ENCODE peak calls at places on chromosomes 3 and 15, in seven cellular contexts. I is AG09309, M is IMR-90, N is neural progenitor cell, D is RWPE1, W is H9, V is B cell. Y is an unnamed sample.

GRCh38 chr3:36868614-36869436 is 76.0 kb downstream of the TRANK1 start:
- DNase-seq in I (peak), M (peak), N (peak), D (peak), W (peak), V (peak), Y (peak)

GRCh38 chr3:61169621-61170251 is 81.5 kb downstream of the FHIT start:
- DNase-seq in I (no peak), M (no peak), N (no peak), D (no peak), W (no peak), V (no peak), Y (no peak)

GRCh38 chr3:71585891-71586809 is 2.6 kb upstream of the FOXP1 start:
- DNase-seq in I (no peak), M (peak), N (peak), D (no peak), W (no peak), V (peak), Y (no peak)

GRCh38 chr3:174891524-174892203 is 32.5 kb downstream of the NAALADL2 start:
- DNase-seq in I (no peak), M (peak), N (peak), D (no peak), W (no peak), V (no peak), Y (no peak)

GRCh38 chr3:10437272-10437994 is 68.0 kb downstream of the ATP2B2 start:
- DNase-seq in I (no peak), M (peak), N (no peak), D (no peak), W (no peak), V (peak), Y (no peak)

GRCh38 chr3:155739154-155739553 is 5.7 kb downstream of the PLCH1 start:
- DNase-seq in I (no peak), M (peak), N (no peak), D (no peak), W (no peak), V (no peak), Y (no peak)

GRCh38 chr3:2268779-2269178 is 170.1 kb downstream of the CNTN4 start:
- DNase-seq in I (no peak), M (no peak), N (peak), D (no peak), W (no peak), V (no peak), Y (no peak)

GRCh38 chr3:46642971-46643370 is 30.6 kb downstream of the FAM240A start:
- DNase-seq in I (no peak), M (no peak), N (no peak), D (no peak), W (no peak), V (no peak), Y (no peak)

GRCh38 chr15:25233766-25234350 is 205.0 kb downstream of the UBE3A start:
- DNase-seq in I (no peak), M (no peak), N (no peak), D (no peak), W (no peak), V (no peak), Y (no peak)

GRCh38 chr3:194424373-194424772 is 25.3 kb upstream of the GP5 start:
- DNase-seq in I (no peak), M (no peak), N (no peak), D (no peak), W (no peak), V (no peak), Y (no peak)
- TF ChIP-seq CTCF in I (no peak), M (no peak), N (no peak), D (no peak), W (no peak), V (no peak), Y (no peak)

GRCh38 chr3:99843590-99844260 is 26.1 kb downstream of the CMSS1 start:
- DNase-seq in I (no peak), M (no peak), N (no peak), D (no peak), W (no peak), V (no peak), Y (no peak)
- TF ChIP-seq CTCF in I (no peak), M (no peak), N (no peak), D (peak), W (peak), V (peak), Y (no peak)

GRCh38 chr3:69385723-69386483 is at the start of gene FRMD4B:
- DNase-seq in I (no peak), M (no peak), N (peak), D (no peak), W (peak), V (peak), Y (peak)
- TF ChIP-seq CTCF in I (peak), M (no peak), N (peak), D (peak), W (peak), V (no peak), Y (no peak)

GRCh38 chr3:122357828-122358617 is 25.0 kb downstream of the MIX23 start:
- DNase-seq in I (no peak), M (peak), N (no peak), D (no peak), W (no peak), V (no peak), Y (no peak)

GRCh38 chr3:122355612-122356011 is 27.4 kb downstream of the MIX23 start:
- DNase-seq in I (no peak), M (no peak), N (no peak), D (no peak), W (no peak), V (no peak), Y (no peak)

GRCh38 chr3:122353901-122354401 is 28.9 kb downstream of the CSTA start:
- DNase-seq in I (no peak), M (no peak), N (no peak), D (no peak), W (no peak), V (no peak), Y (no peak)

GRCh38 chr3:122358633-122359032 is 24.4 kb downstream of the MIX23 start:
- DNase-seq in I (no peak), M (no peak), N (no peak), D (no peak), W (no peak), V (no peak), Y (no peak)

GRCh38 chr3:122356402-122356801 is 26.6 kb downstream of the MIX23 start:
- DNase-seq in I (no peak), M (peak), N (peak), D (peak), W (peak), V (peak), Y (peak)
- TF ChIP-seq CTCF in I (peak), M (peak), N (peak), D (peak), W (peak), V (peak), Y (no peak)

GRCh38 chr15:68055224-68055705 is 1.1 kb downstream of the PIAS1 start:
- DNase-seq in I (peak), M (peak), N (peak), D (peak), W (no peak), V (peak), Y (peak)
- TF ChIP-seq CTCF in I (no peak), M (no peak), N (no peak), D (no peak), W (no peak), V (no peak), Y (no peak)

GRCh38 chr3:172275586-172275985 is 172.7 kb downstream of the GHSR start:
- DNase-seq in I (no peak), M (no peak), N (no peak), D (no peak), W (no peak), V (no peak), Y (no peak)

GRCh38 chr3:172277151-172277652 is 171.1 kb downstream of the GHSR start:
- DNase-seq in I (no peak), M (no peak), N (no peak), D (no peak), W (no peak), V (no peak), Y (no peak)

GRCh38 chr3:172274906-172275305 is 173.3 kb downstream of the GHSR start:
- DNase-seq in I (no peak), M (no peak), N (no peak), D (no peak), W (no peak), V (no peak), Y (no peak)

GRCh38 chr3:172273378-172273777 is 174.9 kb downstream of the GHSR start:
- DNase-seq in I (no peak), M (no peak), N (no peak), D (no peak), W (no peak), V (no peak), Y (no peak)

DNA sequence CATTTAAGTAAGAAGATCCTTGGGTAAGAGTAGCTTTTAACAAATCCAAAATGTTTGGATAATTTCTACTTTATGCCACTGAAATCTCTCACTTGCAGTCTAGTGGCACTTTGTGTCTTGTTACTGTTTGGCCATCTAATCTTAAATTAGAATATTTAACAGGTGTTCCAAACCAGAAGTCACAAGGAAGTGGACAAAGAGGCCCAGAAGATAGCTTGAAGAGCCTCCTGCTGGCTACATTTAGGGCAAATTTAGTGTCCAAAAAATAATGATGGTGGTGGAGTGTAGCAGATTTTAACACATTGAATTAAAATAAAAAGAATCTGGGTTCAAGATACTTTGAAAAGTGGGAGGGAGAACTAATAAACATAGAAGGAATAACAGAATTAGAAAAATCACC is 172.2 kb downstream of the GHSR start:
- DNase-seq in I (no peak), M (no peak), N (no peak), D (no peak), W (no peak), V (no peak), Y (no peak)
- TF ChIP-seq CTCF in I (no peak), M (no peak), N (no peak), D (no peak), W (peak), V (no peak), Y (no peak)

GRCh38 chr3:126845910-126846309 is 137.0 kb upstream of the PLXNA1 start:
- DNase-seq in I (no peak), M (no peak), N (peak), D (no peak), W (no peak), V (no peak), Y (no peak)
- TF ChIP-seq CTCF in I (no peak), M (no peak), N (peak), D (no peak), W (no peak), V (no peak), Y (no peak)

GRCh38 chr3:123285931-123286307 is 84.2 kb downstream of the SEC22A start:
- DNase-seq in I (no peak), M (no peak), N (no peak), D (no peak), W (no peak), V (no peak), Y (no peak)

GRCh38 chr3:123287051-123287961 is 85.6 kb downstream of the SEC22A start:
- DNase-seq in I (no peak), M (no peak), N (no peak), D (no peak), W (peak), V (no peak), Y (no peak)

GRCh38 chr3:123285066-123285465 is 83.3 kb downstream of the SEC22A start:
- DNase-seq in I (no peak), M (no peak), N (no peak), D (no peak), W (no peak), V (no peak), Y (no peak)

GRCh38 chr3:123285479-123285878 is 83.7 kb downstream of the SEC22A start:
- DNase-seq in I (no peak), M (no peak), N (no peak), D (no peak), W (peak), V (no peak), Y (no peak)

GRCh38 chr3:123286308-123287023 is 84.7 kb downstream of the SEC22A start:
- DNase-seq in I (no peak), M (peak), N (peak), D (peak), W (peak), V (peak), Y (peak)
- TF ChIP-seq CTCF in I (peak), M (peak), N (peak), D (peak), W (peak), V (peak), Y (peak)